ENCODE peak calls at places on chromosomes 5 and 9, in five cellular contexts. One of them, this sample, is unnamed.

GRCh38 chr9:119736478-119737454 is 367.5 kb upstream of the BRINP1 start:
- DNase-seq in IMR-90: no peak
- DNase-seq in progenitor cell of endocrine pancreas: no peak
- DNase-seq in fibroblast of lung: no peak
- DNase-seq in WTC11: no peak
- DNase-seq in this sample: no peak

GRCh38 chr9:20236676-20237075 is 385.6 kb downstream of the MLLT3 start:
- DNase-seq in IMR-90: no peak
- DNase-seq in progenitor cell of endocrine pancreas: peak; percentile 14
- DNase-seq in WTC11: no peak
- DNase-seq in fibroblast of lung: no peak
- DNase-seq in this sample: no peak

GRCh38 chr5:140194662-140195061 is 19.7 kb downstream of the CYSTM1 start:
- DNase-seq in IMR-90: no peak
- DNase-seq in fibroblast of lung: no peak
- DNase-seq in WTC11: no peak
- DNase-seq in progenitor cell of endocrine pancreas: no peak
- DNase-seq in this sample: no peak

GRCh38 chr5:156722358-156722757 is 127.7 kb upstream of the PPP1R2B start:
- DNase-seq in WTC11: no peak
- DNase-seq in progenitor cell of endocrine pancreas: no peak
- DNase-seq in fibroblast of lung: no peak
- DNase-seq in IMR-90: peak; percentile 29
- DNase-seq in this sample: no peak

GRCh38 chr9:18989865-18990264 is 43.1 kb downstream of the SAXO1 start:
- DNase-seq in WTC11: no peak
- DNase-seq in IMR-90: no peak
- DNase-seq in fibroblast of lung: no peak
- DNase-seq in progenitor cell of endocrine pancreas: no peak
- DNase-seq in this sample: no peak

GRCh38 chr5:143397302-143398052 is 6.0 kb downstream of the NR3C1 start:
- DNase-seq in progenitor cell of endocrine pancreas: no peak
- DNase-seq in fibroblast of lung: no peak
- DNase-seq in IMR-90: no peak
- DNase-seq in WTC11: no peak
- DNase-seq in this sample: no peak

GRCh38 chr9:107738789-107739188 is 249.2 kb upstream of the KLF4 start:
- DNase-seq in fibroblast of lung: peak; percentile 45
- DNase-seq in WTC11: no peak
- DNase-seq in progenitor cell of endocrine pancreas: no peak
- DNase-seq in IMR-90: peak; percentile 54
- DNase-seq in this sample: no peak

GRCh38 chr9:120362446-120362845 is 217.5 kb downstream of the CDK5RAP2 start:
- DNase-seq in WTC11: no peak
- DNase-seq in IMR-90: peak; percentile 50
- DNase-seq in progenitor cell of endocrine pancreas: no peak
- DNase-seq in fibroblast of lung: peak; percentile 36
- DNase-seq in this sample: no peak

GRCh38 chr9:94081864-94082468 is 2.3 kb upstream of the PTPDC1 start:
- DNase-seq in fibroblast of lung: no peak
- DNase-seq in WTC11: no peak
- DNase-seq in progenitor cell of endocrine pancreas: no peak
- DNase-seq in IMR-90: no peak
- DNase-seq in this sample: no peak

GRCh38 chr5:122126711-122127385 is 2.5 kb upstream of the ZNF474 start:
- DNase-seq in IMR-90: peak; percentile 30
- DNase-seq in fibroblast of lung: peak; percentile 49
- DNase-seq in WTC11: no peak
- DNase-seq in progenitor cell of endocrine pancreas: no peak
- DNase-seq in this sample: no peak

GRCh38 chr5:134642931-134643530 is 5.6 kb upstream of the SEC24A start:
- DNase-seq in progenitor cell of endocrine pancreas: no peak
- DNase-seq in WTC11: no peak
- DNase-seq in IMR-90: no peak
- DNase-seq in fibroblast of lung: no peak
- DNase-seq in this sample: no peak

GRCh38 chr9:99406939-99407338 is 184.9 kb downstream of the SEC61B start:
- DNase-seq in IMR-90: no peak
- DNase-seq in WTC11: no peak
- DNase-seq in fibroblast of lung: no peak
- DNase-seq in progenitor cell of endocrine pancreas: no peak
- DNase-seq in this sample: no peak

GRCh38 chr5:172777381-172778222 is 6.6 kb upstream of the DUSP1 start:
- DNase-seq in WTC11: no peak
- DNase-seq in fibroblast of lung: peak; percentile 83
- DNase-seq in progenitor cell of endocrine pancreas: no peak
- DNase-seq in IMR-90: peak; percentile 85
- DNase-seq in this sample: no peak

GRCh38 chr5:3615217-3615616 is 19.6 kb downstream of the IRX1 start:
- DNase-seq in IMR-90: no peak
- DNase-seq in fibroblast of lung: peak; percentile 42
- DNase-seq in progenitor cell of endocrine pancreas: no peak
- DNase-seq in WTC11: no peak
- DNase-seq in this sample: no peak

GRCh38 chr5:135545115-135545514 is 9.4 kb upstream of the NEUROG1 start:
- DNase-seq in IMR-90: no peak
- DNase-seq in WTC11: no peak
- DNase-seq in fibroblast of lung: no peak
- DNase-seq in progenitor cell of endocrine pancreas: no peak
- DNase-seq in this sample: no peak

GRCh38 chr9:26597542-26597941 is 295.1 kb downstream of the CAAP1 start:
- DNase-seq in progenitor cell of endocrine pancreas: no peak
- DNase-seq in fibroblast of lung: no peak
- DNase-seq in WTC11: no peak
- DNase-seq in IMR-90: no peak
- DNase-seq in this sample: no peak

GRCh38 chr5:81830602-81831001 is 79.7 kb upstream of the SSBP2 start:
- DNase-seq in progenitor cell of endocrine pancreas: no peak
- DNase-seq in IMR-90: no peak
- DNase-seq in fibroblast of lung: no peak
- DNase-seq in WTC11: no peak
- DNase-seq in this sample: no peak

GRCh38 chr5:81827522-81827921 is 76.6 kb upstream of the SSBP2 start:
- DNase-seq in fibroblast of lung: no peak
- DNase-seq in IMR-90: no peak
- DNase-seq in progenitor cell of endocrine pancreas: no peak
- DNase-seq in WTC11: no peak
- DNase-seq in this sample: no peak

GRCh38 chr5:81825237-81825636 is 74.3 kb upstream of the SSBP2 start:
- DNase-seq in fibroblast of lung: peak; percentile 70
- DNase-seq in WTC11: no peak
- DNase-seq in IMR-90: peak; percentile 72
- DNase-seq in progenitor cell of endocrine pancreas: no peak
- DNase-seq in this sample: no peak

GRCh38 chr5:81829242-81829641 is 78.3 kb upstream of the SSBP2 start:
- DNase-seq in IMR-90: peak; percentile 42
- DNase-seq in progenitor cell of endocrine pancreas: no peak
- DNase-seq in fibroblast of lung: peak; percentile 30
- DNase-seq in WTC11: no peak
- DNase-seq in this sample: no peak

DNA sequence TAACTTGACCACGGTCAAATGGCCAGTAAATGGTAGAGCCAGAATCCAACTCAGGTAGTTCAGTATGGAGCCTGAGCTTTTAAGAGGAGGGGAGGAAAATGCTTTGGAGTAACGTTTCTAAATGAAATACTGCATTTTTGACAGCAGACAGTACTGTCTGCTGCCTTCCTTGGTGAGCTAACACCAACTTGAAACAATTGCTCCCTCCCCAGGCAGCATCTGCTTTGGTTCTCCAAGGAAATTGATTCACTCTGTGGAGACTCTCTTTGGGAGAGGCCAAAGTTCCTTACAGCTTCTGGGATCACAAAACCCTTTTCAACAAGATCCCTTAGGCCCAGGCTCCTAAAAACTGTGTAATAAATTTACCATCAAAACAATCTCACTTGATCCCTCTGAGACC is 75.2 kb upstream of the SSBP2 start:
- DNase-seq in IMR-90: peak; percentile 23
- DNase-seq in WTC11: no peak
- DNase-seq in fibroblast of lung: no peak
- DNase-seq in progenitor cell of endocrine pancreas: no peak
- DNase-seq in this sample: no peak
- TF ChIP-seq CTCF in IMR-90: no peak
- TF ChIP-seq CTCF in WTC11: no peak
- TF ChIP-seq CTCF in fibroblast of lung: no peak
- TF ChIP-seq CTCF in progenitor cell of endocrine pancreas: no peak
- TF ChIP-seq CTCF in this sample: no peak

GRCh38 chr5:150166193-150167162 is at the start of gene CDX1:
- DNase-seq in progenitor cell of endocrine pancreas: no peak
- DNase-seq in IMR-90: no peak
- DNase-seq in WTC11: peak; percentile 59
- DNase-seq in fibroblast of lung: no peak
- DNase-seq in this sample: no peak

GRCh38 chr5:150167163-150167798 is 703 bp downstream of the CDX1 start:
- DNase-seq in WTC11: peak; percentile 23
- DNase-seq in fibroblast of lung: no peak
- DNase-seq in IMR-90: no peak
- DNase-seq in progenitor cell of endocrine pancreas: no peak
- DNase-seq in this sample: no peak

GRCh38 chr5:150168864-150169263 is 2.3 kb downstream of the CDX1 start:
- DNase-seq in IMR-90: no peak
- DNase-seq in fibroblast of lung: no peak
- DNase-seq in progenitor cell of endocrine pancreas: no peak
- DNase-seq in WTC11: no peak
- DNase-seq in this sample: no peak

GRCh38 chr5:150164640-150165039 is 1.9 kb upstream of the CDX1 start:
- DNase-seq in IMR-90: peak; percentile 25
- DNase-seq in fibroblast of lung: no peak
- DNase-seq in WTC11: no peak
- DNase-seq in progenitor cell of endocrine pancreas: no peak
- DNase-seq in this sample: no peak

GRCh38 chr5:150167908-150168307 is 1.3 kb downstream of the CDX1 start:
- DNase-seq in progenitor cell of endocrine pancreas: no peak
- DNase-seq in IMR-90: no peak
- DNase-seq in fibroblast of lung: no peak
- DNase-seq in WTC11: peak; percentile 47
- DNase-seq in this sample: no peak
- TF ChIP-seq CTCF in progenitor cell of endocrine pancreas: peak; percentile 29
- TF ChIP-seq CTCF in IMR-90: peak; percentile 5
- TF ChIP-seq CTCF in fibroblast of lung: no peak
- TF ChIP-seq CTCF in WTC11: peak; percentile 32
- TF ChIP-seq CTCF in this sample: peak; percentile 27

DNA sequence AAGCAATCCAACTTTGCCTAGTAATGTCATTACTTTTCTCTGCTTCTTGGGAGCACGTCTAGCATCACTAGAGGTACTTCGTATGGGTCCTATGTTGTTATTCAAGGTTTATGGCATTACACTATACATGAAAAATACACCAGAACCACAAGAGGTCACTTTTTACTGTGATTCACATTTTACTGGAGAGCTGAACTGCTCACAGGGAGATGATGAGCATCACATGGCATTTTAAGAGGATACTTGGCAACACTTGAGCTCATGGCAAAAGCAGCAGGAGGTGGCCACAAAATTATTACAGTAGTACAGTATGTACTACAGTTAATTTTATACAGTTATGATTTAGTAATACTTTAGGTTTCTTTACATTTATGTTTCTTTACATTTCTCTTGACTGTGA is 223.4 kb downstream of the PARP8 start:
- DNase-seq in fibroblast of lung: no peak
- DNase-seq in IMR-90: no peak
- DNase-seq in WTC11: no peak
- DNase-seq in progenitor cell of endocrine pancreas: no peak
- DNase-seq in this sample: no peak
- TF ChIP-seq CTCF in fibroblast of lung: no peak
- TF ChIP-seq CTCF in IMR-90: no peak
- TF ChIP-seq CTCF in WTC11: no peak
- TF ChIP-seq CTCF in progenitor cell of endocrine pancreas: no peak
- TF ChIP-seq CTCF in this sample: no peak

GRCh38 chr5:169668732-169669131 is 31.7 kb downstream of the DOCK2 start:
- DNase-seq in fibroblast of lung: peak; percentile 48
- DNase-seq in IMR-90: no peak
- DNase-seq in WTC11: no peak
- DNase-seq in progenitor cell of endocrine pancreas: no peak
- DNase-seq in this sample: peak; percentile 59
- TF ChIP-seq CTCF in fibroblast of lung: peak; percentile 16
- TF ChIP-seq CTCF in IMR-90: peak; percentile 6
- TF ChIP-seq CTCF in WTC11: no peak
- TF ChIP-seq CTCF in progenitor cell of endocrine pancreas: no peak
- TF ChIP-seq CTCF in this sample: no peak

GRCh38 chr9:2955616-2956015 is 111.7 kb upstream of the PUM3 start:
- DNase-seq in WTC11: no peak
- DNase-seq in progenitor cell of endocrine pancreas: no peak
- DNase-seq in fibroblast of lung: no peak
- DNase-seq in IMR-90: no peak
- DNase-seq in this sample: no peak
- TF ChIP-seq CTCF in WTC11: no peak
- TF ChIP-seq CTCF in progenitor cell of endocrine pancreas: no peak
- TF ChIP-seq CTCF in fibroblast of lung: no peak
- TF ChIP-seq CTCF in IMR-90: no peak
- TF ChIP-seq CTCF in this sample: no peak

GRCh38 chr5:83331842-83332241 is 139.7 kb upstream of the VCAN start:
- DNase-seq in IMR-90: peak; percentile 72
- DNase-seq in fibroblast of lung: peak; percentile 42
- DNase-seq in WTC11: no peak
- DNase-seq in progenitor cell of endocrine pancreas: no peak
- DNase-seq in this sample: no peak
- TF ChIP-seq CTCF in IMR-90: no peak
- TF ChIP-seq CTCF in fibroblast of lung: no peak
- TF ChIP-seq CTCF in WTC11: no peak
- TF ChIP-seq CTCF in progenitor cell of endocrine pancreas: no peak
- TF ChIP-seq CTCF in this sample: no peak

GRCh38 chr5:142122116-142122515 is 13.5 kb downstream of the NDFIP1 start:
- DNase-seq in progenitor cell of endocrine pancreas: no peak
- DNase-seq in WTC11: no peak
- DNase-seq in IMR-90: peak; percentile 12
- DNase-seq in fibroblast of lung: no peak
- DNase-seq in this sample: no peak
- TF ChIP-seq CTCF in progenitor cell of endocrine pancreas: no peak
- TF ChIP-seq CTCF in WTC11: no peak
- TF ChIP-seq CTCF in IMR-90: no peak
- TF ChIP-seq CTCF in fibroblast of lung: no peak
- TF ChIP-seq CTCF in this sample: no peak

DNA sequence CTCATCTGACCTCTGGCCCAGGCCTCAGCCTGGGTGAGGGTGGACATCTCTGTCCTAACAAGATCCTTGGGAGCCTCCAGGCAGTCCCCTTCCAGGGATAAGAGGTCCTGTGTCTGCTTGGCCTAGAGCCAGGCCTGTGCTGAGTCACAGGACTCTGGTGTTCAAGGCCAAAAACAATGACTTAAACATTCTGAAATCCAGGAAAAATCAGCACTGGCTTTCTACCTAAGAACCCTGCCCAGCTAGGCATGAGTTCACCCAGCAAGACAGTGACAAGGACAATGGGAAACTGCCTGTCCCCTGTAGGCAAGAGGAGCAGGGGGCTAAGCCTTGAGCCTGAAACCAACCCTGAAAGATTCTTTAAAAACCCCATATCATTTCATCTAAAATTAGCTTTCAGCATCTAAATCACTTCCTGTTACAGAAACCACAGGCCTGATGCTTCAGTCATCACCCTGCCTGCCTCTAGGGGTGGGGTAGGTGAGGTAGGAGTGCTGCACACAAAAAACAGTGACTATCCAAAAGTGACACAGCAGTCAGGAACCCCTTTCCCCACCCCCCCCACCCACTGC is 29.9 kb downstream of the CSF2 start:
- DNase-seq in progenitor cell of endocrine pancreas: no peak
- DNase-seq in WTC11: no peak
- DNase-seq in fibroblast of lung: peak; percentile 95
- DNase-seq in IMR-90: peak; percentile 96
- DNase-seq in this sample: no peak
- TF ChIP-seq CTCF in progenitor cell of endocrine pancreas: no peak
- TF ChIP-seq CTCF in WTC11: no peak
- TF ChIP-seq CTCF in fibroblast of lung: no peak
- TF ChIP-seq CTCF in IMR-90: no peak
- TF ChIP-seq CTCF in this sample: no peak